ENCODE peak calls at places on chromosome 1, in six cellular contexts. U is Panc1, Y is psoas muscle, P is neural progenitor cell, I is endothelial cell of umbilical vein, M is cardiac muscle cell. A is an unnamed sample. For H3K4me1 and H3K27me3, the result is how much of the 10 kb centered on the place peaks cover.

GRCh38 chr1:150578278-150579109 is 916 bp downstream of the MCL1 start:
- DNase-seq in U (no peak), Y (peak), P (peak), I (peak), M (peak), A (peak)

GRCh38 chr1:165075725-165076370 is 280.7 kb downstream of the LMX1A start:
- DNase-seq in U (no peak), Y (no peak), P (peak), I (peak), M (peak), A (no peak)

GRCh38 chr1:231959225-231959884 is 332.8 kb downstream of the DISC1 start:
- DNase-seq in U (no peak), Y (no peak), P (no peak), I (no peak), M (no peak), A (no peak)

GRCh38 chr1:109824349-109825115 is 60.8 kb upstream of the EPS8L3 start:
- DNase-seq in U (no peak), Y (no peak), P (no peak), I (no peak), M (no peak), A (peak)

GRCh38 chr1:1091344-1092148 is 17.4 kb upstream of the RNF223 start:
- DNase-seq in U (no peak), Y (no peak), P (no peak), I (no peak), M (no peak), A (no peak)

GRCh38 chr1:40712405-40712944 is 21.0 kb downstream of the NFYC start:
- DNase-seq in U (no peak), Y (no peak), P (no peak), I (no peak), M (no peak), A (no peak)

GRCh38 chr1:166166701-166167394 is at the start of gene FAM78B:
- DNase-seq in U (no peak), Y (peak), P (peak), I (peak), M (peak), A (peak)

GRCh38 chr1:41807390-41807789 is 111.3 kb downstream of the HIVEP3 start:
- DNase-seq in U (no peak), Y (no peak), P (no peak), I (no peak), M (no peak), A (no peak)

GRCh38 chr1:210239295-210240155 is 6.9 kb downstream of the SERTAD4 start:
- DNase-seq in U (no peak), Y (no peak), P (peak), I (peak), M (peak), A (peak)

GRCh38 chr1:154466879-154467767 is 34.9 kb upstream of the TDRD10 start:
- DNase-seq in U (no peak), Y (no peak), P (no peak), I (no peak), M (no peak), A (no peak)

GRCh38 chr1:89271616-89272015 is 1.0 kb downstream of the GBP5 start:
- DNase-seq in U (no peak), Y (no peak), P (no peak), I (no peak), M (peak), A (peak)

GRCh38 chr1:99176753-99177152 is 87.5 kb upstream of the PLPPR4 start:
- DNase-seq in U (no peak), Y (no peak), P (no peak), I (no peak), M (no peak), A (no peak)

GRCh38 chr1:99173900-99174299 is 90.4 kb upstream of the PLPPR4 start:
- DNase-seq in U (no peak), Y (no peak), P (no peak), I (no peak), M (no peak), A (no peak)

GRCh38 chr1:99180343-99180808 is 83.9 kb upstream of the PLPPR4 start:
- DNase-seq in U (peak), Y (peak), P (peak), I (peak), M (peak), A (peak)

GRCh38 chr1:99180915-99181314 is 83.4 kb upstream of the PLPPR4 start:
- DNase-seq in U (no peak), Y (no peak), P (no peak), I (no peak), M (peak), A (no peak)

GRCh38 chr1:99177465-99177864 is 86.8 kb upstream of the PLPPR4 start:
- DNase-seq in U (no peak), Y (no peak), P (no peak), I (no peak), M (no peak), A (no peak)
- TF ChIP-seq CTCF in U (no peak), Y (no peak), P (no peak), I (no peak), M (no peak), A (peak)

DNA sequence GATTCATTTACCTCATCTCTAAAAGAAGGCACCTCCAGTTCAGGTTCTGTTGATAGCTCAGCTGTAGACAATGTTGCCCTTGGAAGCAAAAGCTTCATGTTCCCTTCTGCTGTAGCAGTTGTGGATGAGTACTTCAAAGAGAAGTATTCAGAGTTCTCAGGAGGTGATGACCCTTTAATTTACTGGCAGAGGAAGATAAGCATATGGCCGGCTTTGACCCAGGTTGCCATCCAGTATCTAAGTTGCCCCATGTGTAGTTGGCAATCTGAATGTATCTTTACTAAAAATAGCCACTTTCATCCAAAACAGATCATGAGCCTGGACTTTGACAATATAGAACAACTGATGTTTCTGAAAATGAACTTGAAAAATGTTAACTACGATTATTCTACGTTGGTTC is 4.6 kb downstream of the ZBED6 start:
- DNase-seq in U (no peak), Y (no peak), P (no peak), I (peak), M (no peak), A (no peak)
- H3K4me1 ChIP-seq in U (under half), Y (half or more), P (under half), I (under half), M (under half), A (under half)

GRCh38 chr1:202320081-202320405 is 21.7 kb downstream of the UBE2T start:
- DNase-seq in U (no peak), Y (no peak), P (no peak), I (no peak), M (no peak), A (no peak)
- H3K27me3 ChIP-seq in U (under half), Y (under half), P (under half), I (under half), M (under half), A (under half)

GRCh38 chr1:208445710-208446702 is 201.8 kb upstream of the PLXNA2 start:
- DNase-seq in U (no peak), Y (no peak), P (no peak), I (peak), M (peak), A (no peak)

GRCh38 chr1:208455821-208456220 is 211.6 kb upstream of the PLXNA2 start:
- DNase-seq in U (no peak), Y (no peak), P (peak), I (no peak), M (no peak), A (peak)

GRCh38 chr1:208448425-208448824 is 204.2 kb upstream of the PLXNA2 start:
- DNase-seq in U (no peak), Y (no peak), P (no peak), I (no peak), M (no peak), A (no peak)

GRCh38 chr1:208450958-208451357 is 206.8 kb upstream of the PLXNA2 start:
- DNase-seq in U (no peak), Y (no peak), P (no peak), I (no peak), M (no peak), A (no peak)

DNA sequence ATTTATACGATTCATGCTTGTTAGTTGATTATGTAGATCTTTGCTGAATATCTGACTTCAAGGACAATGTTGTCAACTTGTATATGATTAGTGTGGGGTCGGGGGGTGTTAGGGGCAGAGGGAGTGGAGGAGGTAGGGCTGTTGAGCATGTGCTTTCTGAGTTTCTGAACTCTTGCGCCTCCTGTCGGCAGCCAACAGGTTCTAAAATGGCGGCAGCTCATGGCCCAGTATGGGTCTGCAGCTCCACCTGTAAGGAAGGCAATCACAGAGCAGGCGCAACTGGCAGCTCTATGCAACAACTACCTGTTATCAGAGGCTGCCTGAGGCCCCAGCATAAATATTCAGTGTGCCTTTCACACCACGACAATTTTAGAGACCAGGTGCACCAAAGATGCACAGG is 205.8 kb upstream of the PLXNA2 start:
- DNase-seq in U (no peak), Y (no peak), P (no peak), I (no peak), M (no peak), A (no peak)
- TF ChIP-seq CTCF in U (no peak), Y (no peak), P (no peak), I (no peak), M (no peak), A (no peak)

GRCh38 chr1:2548068-2548589 is 8.0 kb upstream of the TNFRSF14 start:
- DNase-seq in U (no peak), Y (peak), P (peak), I (peak), M (peak), A (no peak)

GRCh38 chr1:2544875-2545638 is 11.1 kb upstream of the TNFRSF14 start:
- DNase-seq in U (no peak), Y (no peak), P (peak), I (no peak), M (no peak), A (no peak)

GRCh38 chr1:2545754-2546514 is 10.2 kb upstream of the TNFRSF14 start:
- DNase-seq in U (no peak), Y (peak), P (peak), I (peak), M (peak), A (no peak)

GRCh38 chr1:2547210-2548067 is 8.7 kb upstream of the TNFRSF14 start:
- DNase-seq in U (no peak), Y (no peak), P (peak), I (no peak), M (no peak), A (no peak)

DNA sequence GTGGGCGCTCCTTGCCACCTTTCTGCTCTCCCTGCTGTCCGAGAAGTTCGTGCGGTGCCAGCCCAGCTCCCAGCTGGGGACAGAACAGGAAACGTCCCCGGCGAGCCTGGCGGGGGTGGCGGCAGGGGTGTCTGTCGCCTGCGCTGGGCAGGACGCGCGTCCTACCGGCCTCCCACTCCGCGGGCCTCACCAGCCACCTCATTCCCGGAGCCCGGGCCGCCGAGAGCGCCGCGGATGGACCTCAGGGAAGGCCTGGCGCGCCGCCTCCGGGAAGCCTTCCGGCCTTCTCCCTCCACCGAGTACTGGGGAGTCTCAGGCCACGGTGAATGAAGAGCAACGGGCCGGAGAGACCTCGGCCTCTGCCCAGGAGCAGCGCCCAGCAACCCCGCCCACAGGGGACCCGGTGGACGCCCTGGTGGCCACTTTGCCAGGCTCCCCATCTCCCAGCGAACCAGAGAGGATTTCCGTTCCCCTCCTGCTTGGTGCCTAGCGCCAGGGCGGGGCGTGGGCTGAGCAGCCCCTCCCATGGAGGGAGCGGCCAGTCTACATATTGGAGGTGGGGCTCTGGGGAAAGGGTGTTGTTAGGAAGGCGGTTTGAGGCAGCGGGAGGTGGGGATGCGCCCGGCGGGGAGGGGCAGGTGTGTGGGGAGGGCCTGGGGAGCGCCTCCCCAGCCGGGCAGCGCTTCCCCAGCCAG is 9.5 kb upstream of the TNFRSF14 start:
- DNase-seq in U (no peak), Y (peak), P (peak), I (peak), M (peak), A (peak)
- H3K4me1 ChIP-seq in U (half or more), Y (under half), P (under half), I (under half), M (under half), A (under half)

A was measured in foreskin keratinocyte.